ENCODE peak calls at places on chromosomes 4 and X, in four cellular contexts. S, G, J and P are unnamed samples.

GRCh38 chrX:40299028-40299479 is 201.3 kb upstream of the BCOR start:
- DNase-seq in G (no peak), J (no peak), S (no peak), P (peak; percentile 41)

GRCh38 chrX:53072418-53073114 is 9.6 kb upstream of the TSPYL2 start:
- DNase-seq in J (peak; percentile 30), S (no peak), G (no peak), P (no peak)

GRCh38 chr4:186622788-186623464 is 67.6 kb upstream of the MTNR1A start:
- DNase-seq in G (peak; percentile 36), S (no peak), J (no peak), P (no peak)

GRCh38 chr4:106358899-106359298 is 9.7 kb downstream of the GIMD1 start:
- DNase-seq in S (no peak), G (no peak), J (no peak), P (peak; percentile 16)

GRCh38 chrX:120302434-120302833 is 8.8 kb downstream of the TMEM255A start:
- DNase-seq in J (peak; percentile 65), G (no peak), S (peak; percentile 53), P (peak; percentile 62)

GRCh38 chr4:185730387-185730786 is 81.6 kb downstream of the SORBS2 start:
- DNase-seq in J (peak; percentile 24), S (no peak), G (no peak), P (peak; percentile 61)

GRCh38 chr4:85967872-85968271 is 392.0 kb downstream of the MAPK10 start:
- DNase-seq in S (no peak), J (no peak), G (no peak), P (no peak)

GRCh38 chr4:126595643-126596042 is 1037.1 kb upstream of the INTU start:
- DNase-seq in S (no peak), J (no peak), G (no peak), P (no peak)

GRCh38 chr4:75011131-75011795 is 78.3 kb downstream of the PARM1 start:
- DNase-seq in J (no peak), G (no peak), S (no peak), P (no peak)

GRCh38 chrX:101051549-101052302 is at the start of gene TRMT2B:
- DNase-seq in G (peak; percentile 80), S (peak; percentile 73), J (peak; percentile 88), P (peak; percentile 93)

GRCh38 chr4:55251352-55251751 is 94.7 kb upstream of the SRD5A3 start:
- DNase-seq in S (no peak), G (no peak), J (no peak), P (no peak)

GRCh38 chr4:113958766-113959540 is 20.5 kb downstream of the ARSJ start:
- DNase-seq in G (no peak), J (no peak), S (no peak), P (peak; percentile 45)

GRCh38 chr4:36088542-36088941 is 155.8 kb downstream of the ARAP2 start:
- DNase-seq in J (no peak), G (no peak), S (no peak), P (no peak)

GRCh38 chr4:137267024-137267423 is 265.3 kb downstream of the PCDH18 start:
- DNase-seq in G (no peak), J (no peak), S (no peak), P (no peak)

GRCh38 chr4:48484494-48485168 is 1.5 kb downstream of the SLC10A4 start:
- DNase-seq in S (no peak), J (no peak), G (no peak), P (no peak)

GRCh38 chrX:147912093-147912801 is 528 bp downstream of the FMR1 start:
- DNase-seq in J (peak; percentile 64), S (no peak), G (peak; percentile 16), P (peak; percentile 60)

GRCh38 chr4:83114576-83114975 is at the start of gene PLAC8:
- DNase-seq in G (no peak), J (peak; percentile 90), S (no peak), P (peak; percentile 89)

GRCh38 chr4:60934896-60935295 is 265.2 kb upstream of the ADGRL3 start:
- DNase-seq in J (no peak), S (no peak), G (no peak), P (no peak)

GRCh38 chr4:145217339-145217738 is 37.0 kb upstream of the OTUD4 start:
- DNase-seq in S (no peak), J (no peak), G (no peak), P (no peak)

GRCh38 chr4:173057442-173057841 is 111.2 kb upstream of the GALNT7 start:
- DNase-seq in J (no peak), G (no peak), S (no peak), P (no peak)

GRCh38 chrX:11953615-11954014 is 184.7 kb upstream of the FRMPD4 start:
- DNase-seq in G (no peak), J (no peak), S (no peak), P (no peak)

GRCh38 chrX:39063037-39063436 is 261.8 kb downstream of the MID1IP1 start:
- DNase-seq in G (no peak), J (no peak), S (no peak), P (peak; percentile 62)

GRCh38 chr4:17366496-17366895 is 145.4 kb downstream of the QDPR start:
- DNase-seq in J (no peak), G (no peak), S (no peak), P (no peak)

GRCh38 chrX:147828719-147829118 is 83.0 kb upstream of the FMR1 start:
- DNase-seq in J (no peak), S (no peak), G (no peak), P (no peak)

GRCh38 chr4:98828801-98829200 is 100.1 kb downstream of the EIF4E start:
- DNase-seq in J (peak; percentile 17), G (no peak), S (no peak), P (peak; percentile 28)

GRCh38 chrX:138745215-138745614 is 33.7 kb upstream of the FGF13 start:
- DNase-seq in G (no peak), S (peak; percentile 25), J (peak; percentile 52), P (peak; percentile 52)

GRCh38 chr4:77473509-77473908 is 132.1 kb upstream of the CXCL13 start:
- DNase-seq in G (no peak), S (no peak), J (peak; percentile 61), P (peak; percentile 28)

GRCh38 chrX:6325437-6325836 is 96.8 kb upstream of the NLGN4X start:
- DNase-seq in J (no peak), S (no peak), G (no peak), P (no peak)